ENCODE peak calls at places on chromosomes 5 and 9, in ten cellular contexts. H, P, K, D, N, E, I, U, V and J are unnamed samples.

GRCh38 chr5:56110646-56111403 is 116.1 kb upstream of the IL6ST start:
- DNase-seq in H (no peak), P (no peak), K (no peak), D (no peak), N (no peak), E (no peak), I (no peak), U (peak), V (no peak), J (no peak)

GRCh38 chr5:176875783-176876505 is 23.2 kb downstream of the HK3 start:
- DNase-seq in H (no peak), P (peak), K (no peak), D (no peak), N (no peak), E (no peak), I (no peak), U (no peak), V (no peak), J (no peak)

GRCh38 chr5:2222246-2222645 is 339.5 kb upstream of the IRX4 start:
- DNase-seq in H (no peak), P (no peak), K (no peak), D (no peak), N (no peak), E (no peak), I (no peak), U (no peak), V (no peak), J (no peak)

GRCh38 chr5:113487411-113487778 is 858 bp downstream of the MCC start:
- DNase-seq in H (no peak), P (no peak), K (peak), D (no peak), N (no peak), E (no peak), I (no peak), U (peak), V (no peak), J (no peak)

GRCh38 chr5:72159501-72159911 is 52.2 kb downstream of the MAP1B start:
- DNase-seq in H (no peak), P (no peak), K (peak), D (no peak), N (no peak), E (no peak), I (no peak), U (peak), V (no peak), J (no peak)

GRCh38 chr5:140424135-140424534 is 22.5 kb downstream of the ANKHD1 start:
- DNase-seq in H (no peak), P (no peak), K (no peak), D (no peak), N (no peak), E (peak), I (no peak), U (no peak), V (no peak), J (no peak)

GRCh38 chr9:97501972-97502221 is 431 bp downstream of the TMOD1 start:
- DNase-seq in H (no peak), P (no peak), K (no peak), D (no peak), N (no peak), E (no peak), I (no peak), U (no peak), V (no peak), J (no peak)

GRCh38 chr5:143501176-143501840 is 97.8 kb upstream of the NR3C1 start:
- DNase-seq in H (no peak), P (no peak), K (peak), D (no peak), N (no peak), E (no peak), I (no peak), U (no peak), V (no peak), J (peak)

GRCh38 chr5:91219141-91219802 is 163.8 kb downstream of the ARRDC3 start:
- DNase-seq in H (peak), P (peak), K (peak), D (no peak), N (no peak), E (peak), I (peak), U (peak), V (no peak), J (peak)

GRCh38 chr5:179484201-179484600 is 66.2 kb upstream of the RUFY1 start:
- DNase-seq in H (no peak), P (no peak), K (no peak), D (no peak), N (no peak), E (no peak), I (no peak), U (no peak), V (no peak), J (no peak)

GRCh38 chr5:36728697-36729543 is 122.5 kb downstream of the SLC1A3 start:
- DNase-seq in H (no peak), P (peak), K (peak), D (no peak), N (no peak), E (peak), I (peak), U (peak), V (no peak), J (no peak)

GRCh38 chr5:63820557-63820956 is 141.7 kb downstream of the HTR1A start:
- DNase-seq in H (no peak), P (no peak), K (no peak), D (no peak), N (no peak), E (no peak), I (no peak), U (no peak), V (no peak), J (no peak)

GRCh38 chr5:39835371-39835770 is 410.6 kb upstream of the DAB2 start:
- DNase-seq in H (no peak), P (no peak), K (peak), D (no peak), N (no peak), E (no peak), I (no peak), U (no peak), V (no peak), J (no peak)

GRCh38 chr9:123360161-123361085 is 4.4 kb downstream of the CRB2 start:
- DNase-seq in H (peak), P (peak), K (no peak), D (no peak), N (no peak), E (peak), I (no peak), U (no peak), V (no peak), J (no peak)

GRCh38 chr9:19641046-19641445 is 147.8 kb downstream of the SLC24A2 start:
- DNase-seq in H (no peak), P (peak), K (peak), D (no peak), N (no peak), E (no peak), I (no peak), U (no peak), V (no peak), J (peak)

GRCh38 chr9:107141967-107142366 is 141.1 kb upstream of the RAD23B start:
- DNase-seq in H (no peak), P (peak), K (peak), D (no peak), N (no peak), E (no peak), I (no peak), U (peak), V (no peak), J (no peak)

GRCh38 chr5:61467766-61468482 is 135.9 kb downstream of the ZSWIM6 start:
- DNase-seq in H (no peak), P (no peak), K (peak), D (no peak), N (no peak), E (no peak), I (no peak), U (peak), V (no peak), J (no peak)

GRCh38 chr9:4297795-4298254 is 2.0 kb downstream of the GLIS3 start:
- DNase-seq in H (peak), P (peak), K (peak), D (no peak), N (peak), E (peak), I (no peak), U (peak), V (peak), J (no peak)

GRCh38 chr5:80217667-80218066 is 38.2 kb downstream of the SERINC5 start:
- DNase-seq in H (no peak), P (no peak), K (no peak), D (no peak), N (no peak), E (no peak), I (no peak), U (no peak), V (no peak), J (no peak)

DNA sequence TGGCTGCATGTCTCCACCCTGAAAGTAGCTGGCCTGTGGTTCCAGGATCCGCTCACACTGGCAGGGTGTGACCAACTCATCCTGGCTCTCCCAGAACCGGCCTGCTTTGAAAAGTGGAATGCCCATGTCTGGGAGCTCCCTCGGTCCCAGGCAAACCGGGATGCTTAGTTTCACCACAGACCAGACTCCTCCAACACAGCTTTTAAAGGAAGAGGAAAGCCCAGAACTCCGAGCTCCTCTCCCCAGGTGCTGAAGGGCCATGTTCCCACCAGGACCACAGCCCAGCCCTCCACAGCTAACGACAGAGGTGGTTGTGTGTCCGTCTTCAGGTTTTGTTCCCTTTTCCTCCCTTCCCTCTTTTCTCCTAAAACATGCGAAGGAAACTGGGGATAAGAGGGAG is 38.0 kb downstream of the GTF3C4 start:
- DNase-seq in H (no peak), P (no peak), K (no peak), D (no peak), N (no peak), E (no peak), I (no peak), U (no peak), V (no peak), J (no peak)
- TF ChIP-seq CTCF in H (no peak), P (no peak), K (no peak), D (no peak), N (no peak), E (no peak), I (no peak), U (no peak), V (no peak), J (no peak)

GRCh38 chr5:14182761-14183160 is 39.6 kb downstream of the TRIO start:
- DNase-seq in H (no peak), P (no peak), K (no peak), D (no peak), N (no peak), E (no peak), I (no peak), U (no peak), V (no peak), J (no peak)
- H3K4me3 ChIP-seq in H (no peak), P (no peak), K (no peak), D (no peak), N (no peak), E (no peak), I (no peak), U (no peak), V (no peak), J (no peak)

GRCh38 chr5:159208508-159209437 is 580 bp downstream of the RNF145 start:
- DNase-seq in H (peak), P (peak), K (no peak), D (no peak), N (peak), E (peak), I (no peak), U (peak), V (peak), J (no peak)

GRCh38 chr5:159206818-159207217 is 2.5 kb downstream of the RNF145 start:
- DNase-seq in H (no peak), P (no peak), K (no peak), D (no peak), N (no peak), E (no peak), I (no peak), U (peak), V (no peak), J (no peak)

GRCh38 chr5:159207222-159207615 is 2.1 kb downstream of the RNF145 start:
- DNase-seq in H (no peak), P (no peak), K (no peak), D (no peak), N (no peak), E (no peak), I (no peak), U (no peak), V (no peak), J (no peak)

GRCh38 chr5:159206368-159206767 is 3.0 kb downstream of the RNF145 start:
- DNase-seq in H (no peak), P (no peak), K (no peak), D (no peak), N (no peak), E (no peak), I (no peak), U (no peak), V (no peak), J (no peak)

GRCh38 chr5:159207616-159208507 is 1.5 kb downstream of the RNF145 start:
- DNase-seq in H (peak), P (peak), K (peak), D (peak), N (peak), E (peak), I (peak), U (peak), V (peak), J (peak)
- TF ChIP-seq CTCF in H (no peak), P (no peak), K (no peak), D (no peak), N (no peak), E (no peak), I (no peak), U (no peak), V (no peak), J (no peak)

DNA sequence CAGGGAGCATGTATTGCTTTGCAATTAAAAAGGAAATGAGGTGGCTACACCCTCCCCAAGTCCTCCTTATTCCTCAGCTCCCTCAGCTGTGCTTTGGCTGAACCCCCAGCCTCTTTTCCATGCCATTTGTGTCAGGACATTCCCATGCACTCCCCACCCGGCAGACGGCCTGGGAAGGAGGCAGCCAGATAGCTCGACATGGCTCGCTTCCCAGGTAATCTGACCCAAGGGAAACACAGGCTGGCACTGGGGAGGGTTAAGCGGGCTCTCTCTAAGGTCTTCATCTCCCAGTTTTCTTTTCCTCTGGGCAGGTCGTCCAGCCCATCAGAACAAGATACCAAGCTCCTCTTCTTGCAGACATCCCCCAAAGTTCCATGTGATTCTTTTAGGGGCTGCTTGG is 31.2 kb downstream of the BTNL9 start:
- DNase-seq in H (no peak), P (no peak), K (no peak), D (no peak), N (no peak), E (no peak), I (no peak), U (no peak), V (no peak), J (no peak)
- H3K4me3 ChIP-seq in H (no peak), P (no peak), K (no peak), D (no peak), N (no peak), E (no peak), I (no peak), U (no peak), V (no peak), J (no peak)

GRCh38 chr9:116207371-116208111 is 54.0 kb downstream of the PAPPA start:
- DNase-seq in H (no peak), P (no peak), K (no peak), D (no peak), N (no peak), E (no peak), I (no peak), U (no peak), V (no peak), J (no peak)

GRCh38 chr9:116209406-116210116 is 56.0 kb downstream of the PAPPA start:
- DNase-seq in H (no peak), P (no peak), K (peak), D (no peak), N (no peak), E (no peak), I (no peak), U (no peak), V (no peak), J (no peak)

GRCh38 chr9:116212986-116213672 is 59.5 kb downstream of the PAPPA start:
- DNase-seq in H (no peak), P (no peak), K (no peak), D (no peak), N (no peak), E (no peak), I (no peak), U (no peak), V (no peak), J (no peak)

GRCh38 chr9:116204252-116204882 is 50.8 kb downstream of the PAPPA start:
- DNase-seq in H (no peak), P (no peak), K (no peak), D (no peak), N (no peak), E (no peak), I (no peak), U (no peak), V (no peak), J (no peak)

DNA sequence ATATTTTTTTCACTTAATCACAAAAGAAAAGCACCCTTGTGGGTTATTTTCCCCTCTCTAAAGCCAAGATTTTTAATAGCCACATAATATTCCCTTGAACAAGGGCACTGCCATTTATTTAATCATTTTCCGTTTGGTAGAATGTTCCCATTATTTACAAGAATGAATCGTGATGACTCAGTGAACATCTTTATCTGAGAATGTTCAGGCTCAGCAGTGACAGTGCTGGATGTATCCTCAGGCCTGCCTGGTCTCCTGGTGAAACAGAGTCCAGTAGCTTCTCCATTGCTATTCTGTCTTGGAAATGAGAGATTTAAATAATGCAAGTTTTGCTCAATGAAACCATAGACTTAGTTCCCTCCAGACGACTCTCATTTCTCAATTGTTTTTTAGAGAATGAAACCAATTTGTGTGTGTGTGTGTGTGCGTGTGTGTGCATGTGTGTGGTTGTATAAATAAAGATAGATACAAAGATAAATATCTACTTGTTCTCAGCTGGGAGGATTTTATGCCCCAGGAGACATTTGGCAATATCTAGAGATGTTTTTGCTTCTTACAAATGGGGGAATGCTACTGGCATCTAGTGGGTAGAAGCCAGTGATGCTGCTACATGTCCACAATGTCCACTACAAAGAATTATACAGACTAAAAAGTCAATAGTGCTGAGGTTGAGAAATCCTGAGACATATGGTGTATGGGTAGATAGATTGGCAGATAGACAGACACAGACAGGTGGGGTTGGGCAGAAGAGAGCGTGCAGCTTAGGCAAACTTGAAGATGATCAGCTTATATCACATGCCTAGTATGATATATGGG is 55.0 kb downstream of the PAPPA start:
- DNase-seq in H (no peak), P (no peak), K (peak), D (no peak), N (no peak), E (no peak), I (no peak), U (peak), V (no peak), J (peak)
- TF ChIP-seq CTCF in H (no peak), P (no peak), K (peak), D (no peak), N (no peak), E (no peak), I (peak), U (peak), V (no peak), J (peak)

GRCh38 chr5:141507387-141508091 is 18.7 kb downstream of the PCDHGC5 start:
- DNase-seq in H (no peak), P (peak), K (peak), D (no peak), N (peak), E (no peak), I (peak), U (peak), V (peak), J (no peak)

GRCh38 chr5:141510160-141510559 is 21.3 kb downstream of the PCDHGC5 start:
- DNase-seq in H (no peak), P (peak), K (no peak), D (no peak), N (no peak), E (no peak), I (no peak), U (no peak), V (no peak), J (no peak)

GRCh38 chr5:141510850-141511718 is 22.2 kb downstream of the PCDHGC5 start:
- DNase-seq in H (no peak), P (peak), K (no peak), D (no peak), N (no peak), E (no peak), I (no peak), U (no peak), V (no peak), J (no peak)

GRCh38 chr5:141508440-141508807 is 19.5 kb downstream of the PCDHGC5 start:
- DNase-seq in H (no peak), P (peak), K (peak), D (no peak), N (no peak), E (no peak), I (no peak), U (no peak), V (no peak), J (no peak)

GRCh38 chr5:141508808-141509611 is 20.1 kb downstream of the PCDHGC5 start:
- DNase-seq in H (no peak), P (peak), K (peak), D (no peak), N (peak), E (peak), I (peak), U (peak), V (peak), J (peak)
- H3K4me3 ChIP-seq in H (peak), P (no peak), K (peak), D (peak), N (peak), E (peak), I (peak), U (peak), V (peak), J (peak)

GRCh38 chr5:41695920-41696582 is 174.2 kb downstream of the OXCT1 start:
- DNase-seq in H (no peak), P (peak), K (peak), D (no peak), N (no peak), E (no peak), I (no peak), U (no peak), V (no peak), J (no peak)
- TF ChIP-seq CTCF in H (no peak), P (peak), K (peak), D (no peak), N (peak), E (no peak), I (peak), U (peak), V (no peak), J (peak)

GRCh38 chr9:37370282-37370681 is 52.2 kb upstream of the GRHPR start:
- DNase-seq in H (no peak), P (no peak), K (no peak), D (no peak), N (no peak), E (no peak), I (no peak), U (no peak), V (no peak), J (no peak)

GRCh38 chr9:37372839-37373238 is 49.7 kb upstream of the GRHPR start:
- DNase-seq in H (no peak), P (no peak), K (no peak), D (no peak), N (no peak), E (no peak), I (no peak), U (no peak), V (no peak), J (no peak)

GRCh38 chr9:37371565-37372464 is 50.7 kb upstream of the GRHPR start:
- DNase-seq in H (no peak), P (peak), K (peak), D (no peak), N (no peak), E (no peak), I (no peak), U (peak), V (no peak), J (no peak)

GRCh38 chr9:37369671-37370070 is 52.8 kb upstream of the GRHPR start:
- DNase-seq in H (no peak), P (no peak), K (no peak), D (no peak), N (no peak), E (no peak), I (no peak), U (no peak), V (no peak), J (no peak)

GRCh38 chr9:37370968-37371563 is 51.4 kb upstream of the GRHPR start:
- DNase-seq in H (no peak), P (peak), K (no peak), D (no peak), N (no peak), E (no peak), I (no peak), U (no peak), V (no peak), J (no peak)
- H3K4me3 ChIP-seq in H (no peak), P (no peak), K (no peak), D (no peak), N (no peak), E (no peak), I (no peak), U (no peak), V (no peak), J (no peak)